ENCODE peak calls at places on chromosomes 1 and 21, in six cellular contexts. B, S, K, Q, A and N are unnamed samples. For H3K4me1, the result is how much of the 10 kb centered on the place peaks cover.

GRCh38 chr1:28343405-28343804 is 14.6 kb downstream of the MED18 start:
- DNase-seq in K (no peak), A (no peak), S (no peak), Q (no peak), B (no peak), N (no peak)

GRCh38 chr21:38752051-38752505 is 53.7 kb upstream of the ETS2 start:
- DNase-seq in B (no peak), S (no peak), Q (no peak), K (no peak), A (no peak), N (no peak)

GRCh38 chr1:53482441-53483153 is 23.4 kb downstream of the DMRTB1 start:
- DNase-seq in Q (no peak), S (no peak), A (no peak), K (no peak), B (no peak), N (no peak)

GRCh38 chr1:23627065-23627464 is 64.5 kb upstream of the RPL11 start:
- DNase-seq in B (no peak), Q (peak), S (no peak), K (no peak), A (no peak), N (no peak)

GRCh38 chr1:212760126-212760823 is 31.3 kb downstream of the NSL1 start:
- DNase-seq in S (no peak), B (no peak), A (peak), K (no peak), Q (no peak), N (no peak)

GRCh38 chr1:54287176-54287650 is 87.2 kb downstream of the MRPL37 start:
- DNase-seq in Q (peak), S (peak), A (peak), K (peak), B (peak), N (peak)

GRCh38 chr1:174131032-174131638 is 28.2 kb upstream of the RABGAP1L start:
- DNase-seq in A (no peak), Q (no peak), B (no peak), S (no peak), K (no peak), N (no peak)

GRCh38 chr1:155709391-155709790 is 20.5 kb downstream of the DAP3 start:
- DNase-seq in S (no peak), B (no peak), Q (no peak), K (no peak), A (no peak), N (no peak)

GRCh38 chr21:43611598-43612369 is 47.5 kb downstream of the HSF2BP start:
- DNase-seq in A (peak), B (no peak), Q (peak), S (peak), K (peak), N (peak)

GRCh38 chr1:116287341-116288200 is 85.5 kb upstream of the ATP1A1 start:
- DNase-seq in A (no peak), Q (no peak), S (no peak), K (no peak), B (no peak), N (no peak)

GRCh38 chr1:162974810-162975209 is 94.4 kb upstream of the RGS4 start:
- DNase-seq in Q (no peak), S (no peak), A (no peak), B (no peak), K (no peak), N (no peak)

GRCh38 chr1:119294728-119295127 is 73.9 kb upstream of the HAO2 start:
- DNase-seq in A (no peak), Q (no peak), K (no peak), S (no peak), B (no peak), N (no peak)

GRCh38 chr1:59414406-59415133 is 117.7 kb downstream of the FGGY start:
- DNase-seq in Q (no peak), S (no peak), K (no peak), A (no peak), B (no peak), N (no peak)

GRCh38 chr1:26949926-26950319 is 10.3 kb downstream of the KDF1 start:
- DNase-seq in A (no peak), K (no peak), Q (no peak), B (no peak), S (no peak), N (no peak)

GRCh38 chr1:20589331-20590312 is 725 bp downstream of the CDA start:
- DNase-seq in K (no peak), S (peak), Q (no peak), B (no peak), A (no peak), N (no peak)

GRCh38 chr1:22741118-22741517 is 30.5 kb downstream of the EPHB2 start:
- DNase-seq in A (no peak), S (no peak), Q (no peak), B (no peak), K (no peak), N (no peak)

GRCh38 chr1:153534933-153535663 is 693 bp downstream of the S100A6 start:
- DNase-seq in B (no peak), S (peak), A (no peak), K (peak), Q (peak), N (peak)

GRCh38 chr1:246503341-246503740 is 3.7 kb downstream of the SMYD3 start:
- DNase-seq in Q (no peak), K (peak), A (no peak), S (no peak), B (no peak), N (no peak)

GRCh38 chr1:151612506-151613274 is 840 bp downstream of the SNX27 start:
- DNase-seq in B (no peak), K (peak), A (no peak), S (no peak), Q (no peak), N (no peak)

GRCh38 chr1:248839168-248839555 is 1.1 kb downstream of the ZNF672 start:
- DNase-seq in B (no peak), S (no peak), A (no peak), K (no peak), Q (no peak), N (no peak)

GRCh38 chr1:248838357-248839167 is 538 bp downstream of the ZNF672 start:
- DNase-seq in Q (peak), K (peak), B (no peak), S (peak), A (peak), N (peak)

GRCh38 chr1:248840946-248841345 is 2.9 kb downstream of the ZNF672 start:
- DNase-seq in A (no peak), S (no peak), B (no peak), K (no peak), Q (no peak), N (no peak)

GRCh38 chr1:248837045-248837793 is 805 bp upstream of the ZNF672 start:
- DNase-seq in K (no peak), A (no peak), Q (peak), S (no peak), B (no peak), N (no peak)

DNA sequence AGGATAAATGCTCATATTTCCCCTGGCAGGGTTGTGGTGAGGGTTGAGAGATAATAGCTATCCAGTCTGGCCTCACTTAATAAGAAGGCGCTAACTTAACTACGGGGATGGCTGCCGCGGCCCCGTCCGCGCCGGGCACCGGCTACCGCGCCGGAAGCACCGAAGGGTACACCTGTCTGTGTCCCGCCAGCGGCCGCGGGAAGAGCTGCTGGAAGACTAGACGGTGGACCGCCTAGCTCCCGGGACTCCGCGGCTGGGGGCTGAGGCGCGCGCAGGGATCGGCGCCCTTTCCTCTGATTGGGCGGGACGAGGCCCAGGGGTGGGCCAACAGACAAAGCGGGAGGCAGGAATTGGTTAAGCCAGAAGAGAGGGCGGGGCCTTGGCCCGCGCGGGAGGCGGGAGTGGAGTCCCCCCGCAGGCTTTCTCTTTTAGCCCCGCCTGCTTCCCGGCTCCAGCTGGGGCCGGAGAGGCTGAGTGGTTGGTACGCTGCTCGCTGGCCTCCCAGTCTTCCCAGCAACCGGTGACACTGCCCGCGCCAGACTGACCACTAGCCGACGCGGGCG is at the start of gene ZNF672:
- DNase-seq in B (peak), Q (peak), A (peak), S (peak), K (peak), N (peak)
- TF ChIP-seq POLR2A in B (no peak), Q (no peak), A (peak), S (no peak), K (peak), N (no peak)

GRCh38 chr1:89908993-89909436 is 85.9 kb upstream of the ZNF326 start:
- DNase-seq in K (no peak), A (no peak), Q (no peak), S (no peak), B (peak), N (no peak)
- TF ChIP-seq POLR2AphosphoS5 in K (no peak), A (no peak), Q (no peak), S (no peak), B (no peak), N (no peak)

GRCh38 chr1:66267211-66267940 is 266.6 kb upstream of the SGIP1 start:
- DNase-seq in B (no peak), A (no peak), S (no peak), K (no peak), Q (no peak), N (no peak)

GRCh38 chr1:66271216-66271903 is 262.6 kb upstream of the SGIP1 start:
- DNase-seq in K (peak), A (no peak), S (peak), Q (peak), B (peak), N (peak)

GRCh38 chr1:66269222-66269621 is 264.7 kb upstream of the SGIP1 start:
- DNase-seq in Q (no peak), A (no peak), B (no peak), K (no peak), S (no peak), N (no peak)

GRCh38 chr1:66271904-66272254 is 262.1 kb upstream of the SGIP1 start:
- DNase-seq in Q (no peak), S (peak), A (no peak), B (peak), K (peak), N (no peak)

GRCh38 chr1:66270122-66270812 is 263.7 kb upstream of the SGIP1 start:
- DNase-seq in S (peak), B (no peak), K (no peak), Q (no peak), A (no peak), N (no peak)
- H3K4me1 ChIP-seq in S (under half), B (under half), K (under half), Q (under half), A (under half), N (under half)

GRCh38 chr1:185768371-185768770 is 34.2 kb downstream of the HMCN1 start:
- DNase-seq in A (no peak), B (no peak), Q (no peak), K (no peak), S (no peak), N (no peak)
- TF ChIP-seq POLR2A in A (no peak), B (no peak), Q (no peak), K (no peak), S (no peak), N (no peak)

DNA sequence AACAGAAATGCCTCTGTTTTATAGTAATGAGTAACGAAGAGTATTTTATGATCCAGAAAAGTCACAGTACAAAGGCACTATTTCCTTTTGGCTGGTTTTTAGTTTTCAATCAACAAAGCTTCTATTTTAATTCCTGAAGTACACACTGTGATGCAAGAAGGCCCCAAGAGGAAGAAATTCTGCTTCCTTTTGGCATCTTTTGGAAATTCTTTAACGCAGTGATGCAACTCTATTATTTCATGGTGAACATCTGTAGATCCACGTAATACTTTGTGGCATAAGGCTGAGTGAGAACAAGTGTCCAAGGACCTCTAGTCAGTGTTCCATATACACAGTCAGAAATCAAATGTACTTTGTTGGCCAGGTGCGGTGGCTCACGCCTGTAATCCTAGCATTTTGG is 137.5 kb downstream of the TGFB2 start:
- DNase-seq in Q (no peak), K (no peak), S (no peak), A (no peak), B (no peak), N (no peak)
- TF ChIP-seq POLR2AphosphoS5 in Q (no peak), K (peak), S (peak), A (no peak), B (peak), N (peak)

GRCh38 chr1:225418598-225418997 is 9.2 kb downstream of the LBR start:
- DNase-seq in A (no peak), B (no peak), Q (no peak), S (no peak), K (peak), N (no peak)
- H3K4me1 ChIP-seq in A (under half), B (under half), Q (under half), S (half or more), K (under half), N (under half)

DNA sequence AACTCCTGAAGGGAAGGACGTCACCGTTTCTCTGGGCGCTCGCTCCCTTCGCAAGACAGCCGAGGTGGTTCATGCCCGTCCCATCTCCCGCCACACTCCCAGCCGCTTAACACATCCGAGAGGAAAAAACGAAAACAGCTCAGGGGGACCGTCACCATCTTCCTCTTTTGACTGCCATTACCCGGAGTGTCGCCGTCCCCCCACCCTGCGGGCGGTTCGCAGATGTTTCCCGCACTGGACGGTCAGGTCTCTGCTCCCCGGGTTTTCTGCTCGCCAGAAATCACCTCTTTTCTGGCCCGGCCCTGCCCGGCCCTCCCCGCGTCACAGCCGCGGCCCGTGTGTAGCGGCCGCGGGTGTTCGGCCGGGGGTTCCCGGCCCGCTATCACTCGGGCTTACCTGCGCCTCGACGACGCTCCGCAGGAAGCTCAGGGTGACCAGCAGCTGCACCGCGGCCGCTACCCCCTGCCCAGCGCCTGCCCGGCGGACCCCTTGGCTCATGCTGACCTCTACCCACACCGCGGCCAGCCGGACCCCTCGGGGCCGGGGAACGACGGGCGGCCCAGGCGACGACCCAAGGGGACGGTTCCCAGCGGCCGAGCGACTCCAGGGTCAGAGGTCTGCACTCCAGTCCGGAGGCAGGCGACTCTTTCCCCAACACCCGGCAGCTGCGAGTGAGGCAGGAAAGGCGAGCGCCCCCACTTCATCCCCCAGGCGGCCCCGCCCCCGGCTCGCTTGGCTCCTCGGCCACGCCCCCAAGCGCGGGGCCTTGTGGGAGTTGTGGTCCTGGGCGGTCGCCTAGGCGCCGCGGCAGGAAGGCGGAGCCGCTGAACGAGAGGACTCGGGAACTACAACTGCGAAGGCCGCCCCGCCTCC is at the start of gene ERO1B:
- DNase-seq in K (peak), B (peak), A (peak), Q (peak), S (peak), N (peak)
- TF ChIP-seq POLR2A in K (peak), B (no peak), A (peak), Q (peak), S (peak), N (peak)

GRCh38 chr1:12376236-12377064 is 146.6 kb downstream of the VPS13D start:
- DNase-seq in B (peak), S (no peak), Q (no peak), A (no peak), K (no peak), N (no peak)
- TF ChIP-seq POLR2AphosphoS5 in B (no peak), S (no peak), Q (no peak), A (no peak), K (no peak), N (no peak)

GRCh38 chr1:3777647-3778589 is 5.4 kb downstream of the SMIM1 start:
- DNase-seq in K (no peak), S (no peak), A (no peak), Q (no peak), B (no peak), N (no peak)
- H3K4me1 ChIP-seq in K (under half), S (under half), A (under half), Q (under half), B (under half), N (under half)